ENCODE peak calls at places on chromosomes 7 and 10, in five cellular contexts. One of them, this sample, is unnamed.

GRCh38 chr10:84191106-84191505 is 3.2 kb upstream of the CDHR1 start:
- DNase-seq in C1 segment of cervical spinal cord: no peak
- DNase-seq in GF-D8: no peak
- DNase-seq in mesothelial cell of epicardium: no peak
- DNase-seq in activated naive CD8-positive, alpha-beta T cell treated with anti-CD3 and anti-CD28 coated beads for 36 hours: no peak
- DNase-seq in this sample: no peak

GRCh38 chr7:44380831-44381493 is 55.6 kb upstream of the CAMK2B start:
- DNase-seq in mesothelial cell of epicardium: no peak
- DNase-seq in activated naive CD8-positive, alpha-beta T cell treated with anti-CD3 and anti-CD28 coated beads for 36 hours: no peak
- DNase-seq in GF-D8: no peak
- DNase-seq in C1 segment of cervical spinal cord: no peak
- DNase-seq in this sample: no peak

GRCh38 chr10:101826852-101827434 is 8.7 kb upstream of the OGA start:
- DNase-seq in mesothelial cell of epicardium: no peak
- DNase-seq in GF-D8: no peak
- DNase-seq in C1 segment of cervical spinal cord: no peak
- DNase-seq in activated naive CD8-positive, alpha-beta T cell treated with anti-CD3 and anti-CD28 coated beads for 36 hours: no peak
- DNase-seq in this sample: no peak

GRCh38 chr7:114976666-114977065 is 54.8 kb downstream of the MDFIC start:
- DNase-seq in C1 segment of cervical spinal cord: no peak
- DNase-seq in GF-D8: no peak
- DNase-seq in activated naive CD8-positive, alpha-beta T cell treated with anti-CD3 and anti-CD28 coated beads for 36 hours: no peak
- DNase-seq in mesothelial cell of epicardium: no peak
- DNase-seq in this sample: no peak

GRCh38 chr7:2521952-2522591 is 2.5 kb downstream of the LFNG start:
- DNase-seq in C1 segment of cervical spinal cord: no peak
- DNase-seq in mesothelial cell of epicardium: no peak
- DNase-seq in GF-D8: peak; percentile 73
- DNase-seq in activated naive CD8-positive, alpha-beta T cell treated with anti-CD3 and anti-CD28 coated beads for 36 hours: peak; percentile 81
- DNase-seq in this sample: no peak

GRCh38 chr7:70574970-70575799 is 556.8 kb upstream of the GALNT17 start:
- DNase-seq in activated naive CD8-positive, alpha-beta T cell treated with anti-CD3 and anti-CD28 coated beads for 36 hours: no peak
- DNase-seq in C1 segment of cervical spinal cord: no peak
- DNase-seq in mesothelial cell of epicardium: no peak
- DNase-seq in GF-D8: no peak
- DNase-seq in this sample: peak; percentile 18

GRCh38 chr7:44958645-44959344 is 20.0 kb downstream of the MYO1G start:
- DNase-seq in GF-D8: no peak
- DNase-seq in activated naive CD8-positive, alpha-beta T cell treated with anti-CD3 and anti-CD28 coated beads for 36 hours: no peak
- DNase-seq in C1 segment of cervical spinal cord: no peak
- DNase-seq in mesothelial cell of epicardium: no peak
- DNase-seq in this sample: no peak

GRCh38 chr7:52413051-52413450 is 622.4 kb upstream of the POM121L12 start:
- DNase-seq in activated naive CD8-positive, alpha-beta T cell treated with anti-CD3 and anti-CD28 coated beads for 36 hours: no peak
- DNase-seq in GF-D8: no peak
- DNase-seq in mesothelial cell of epicardium: no peak
- DNase-seq in C1 segment of cervical spinal cord: no peak
- DNase-seq in this sample: no peak

GRCh38 chr10:47041401-47042198 is 130.4 kb downstream of the PTPN20 start:
- DNase-seq in C1 segment of cervical spinal cord: no peak
- DNase-seq in activated naive CD8-positive, alpha-beta T cell treated with anti-CD3 and anti-CD28 coated beads for 36 hours: no peak
- DNase-seq in GF-D8: no peak
- DNase-seq in mesothelial cell of epicardium: no peak
- DNase-seq in this sample: no peak

GRCh38 chr10:103057980-103058568 is 135.0 kb downstream of the NT5C2 start:
- DNase-seq in mesothelial cell of epicardium: no peak
- DNase-seq in GF-D8: no peak
- DNase-seq in C1 segment of cervical spinal cord: no peak
- DNase-seq in activated naive CD8-positive, alpha-beta T cell treated with anti-CD3 and anti-CD28 coated beads for 36 hours: no peak
- DNase-seq in this sample: no peak

GRCh38 chr10:25974897-25975459 is 40.9 kb downstream of the MYO3A start:
- DNase-seq in GF-D8: no peak
- DNase-seq in C1 segment of cervical spinal cord: no peak
- DNase-seq in activated naive CD8-positive, alpha-beta T cell treated with anti-CD3 and anti-CD28 coated beads for 36 hours: no peak
- DNase-seq in mesothelial cell of epicardium: no peak
- DNase-seq in this sample: no peak

GRCh38 chr7:148026713-148027112 is 563.9 kb upstream of the C7orf33 start:
- DNase-seq in mesothelial cell of epicardium: no peak
- DNase-seq in GF-D8: no peak
- DNase-seq in C1 segment of cervical spinal cord: no peak
- DNase-seq in activated naive CD8-positive, alpha-beta T cell treated with anti-CD3 and anti-CD28 coated beads for 36 hours: no peak
- DNase-seq in this sample: no peak

GRCh38 chr7:77989981-77990566 is 191.5 kb downstream of the PHTF2 start:
- DNase-seq in GF-D8: peak; percentile 36
- DNase-seq in activated naive CD8-positive, alpha-beta T cell treated with anti-CD3 and anti-CD28 coated beads for 36 hours: no peak
- DNase-seq in C1 segment of cervical spinal cord: no peak
- DNase-seq in mesothelial cell of epicardium: no peak
- DNase-seq in this sample: no peak

GRCh38 chr10:125060851-125061556 is 99.4 kb downstream of the CTBP2 start:
- DNase-seq in mesothelial cell of epicardium: peak; percentile 78
- DNase-seq in GF-D8: peak; percentile 27
- DNase-seq in C1 segment of cervical spinal cord: no peak
- DNase-seq in activated naive CD8-positive, alpha-beta T cell treated with anti-CD3 and anti-CD28 coated beads for 36 hours: peak; percentile 53
- DNase-seq in this sample: peak; percentile 69

GRCh38 chr10:24952701-24953349 is 419 bp upstream of the PRTFDC1 start:
- DNase-seq in mesothelial cell of epicardium: peak; percentile 76
- DNase-seq in activated naive CD8-positive, alpha-beta T cell treated with anti-CD3 and anti-CD28 coated beads for 36 hours: peak; percentile 65
- DNase-seq in GF-D8: no peak
- DNase-seq in C1 segment of cervical spinal cord: no peak
- DNase-seq in this sample: peak; percentile 49

GRCh38 chr10:132904814-132905649 is 37.3 kb downstream of the CFAP46 start:
- DNase-seq in activated naive CD8-positive, alpha-beta T cell treated with anti-CD3 and anti-CD28 coated beads for 36 hours: peak; percentile 64
- DNase-seq in GF-D8: no peak
- DNase-seq in C1 segment of cervical spinal cord: no peak
- DNase-seq in mesothelial cell of epicardium: no peak
- DNase-seq in this sample: no peak

GRCh38 chr7:95867309-95867708 is 95.0 kb downstream of the DYNC1I1 start:
- DNase-seq in C1 segment of cervical spinal cord: no peak
- DNase-seq in mesothelial cell of epicardium: no peak
- DNase-seq in GF-D8: no peak
- DNase-seq in activated naive CD8-positive, alpha-beta T cell treated with anti-CD3 and anti-CD28 coated beads for 36 hours: no peak
- DNase-seq in this sample: no peak

GRCh38 chr10:133457100-133457841 is 3.5 kb downstream of the SCART1 start:
- DNase-seq in activated naive CD8-positive, alpha-beta T cell treated with anti-CD3 and anti-CD28 coated beads for 36 hours: no peak
- DNase-seq in C1 segment of cervical spinal cord: no peak
- DNase-seq in mesothelial cell of epicardium: peak; percentile 29
- DNase-seq in GF-D8: no peak
- DNase-seq in this sample: no peak

GRCh38 chr10:74437822-74438221 is 286.8 kb downstream of the ADK start:
- DNase-seq in GF-D8: no peak
- DNase-seq in activated naive CD8-positive, alpha-beta T cell treated with anti-CD3 and anti-CD28 coated beads for 36 hours: no peak
- DNase-seq in mesothelial cell of epicardium: no peak
- DNase-seq in C1 segment of cervical spinal cord: no peak
- DNase-seq in this sample: no peak

GRCh38 chr7:55152490-55152889 is 133.7 kb downstream of the EGFR start:
- DNase-seq in activated naive CD8-positive, alpha-beta T cell treated with anti-CD3 and anti-CD28 coated beads for 36 hours: no peak
- DNase-seq in GF-D8: no peak
- DNase-seq in C1 segment of cervical spinal cord: no peak
- DNase-seq in mesothelial cell of epicardium: no peak
- DNase-seq in this sample: no peak

GRCh38 chr7:30997316-30997715 is 33.6 kb downstream of the GHRHR start:
- DNase-seq in GF-D8: no peak
- DNase-seq in C1 segment of cervical spinal cord: no peak
- DNase-seq in activated naive CD8-positive, alpha-beta T cell treated with anti-CD3 and anti-CD28 coated beads for 36 hours: no peak
- DNase-seq in mesothelial cell of epicardium: no peak
- DNase-seq in this sample: no peak

GRCh38 chr10:42960491-42961155 is 116.2 kb upstream of the RET start:
- DNase-seq in C1 segment of cervical spinal cord: no peak
- DNase-seq in activated naive CD8-positive, alpha-beta T cell treated with anti-CD3 and anti-CD28 coated beads for 36 hours: no peak
- DNase-seq in GF-D8: no peak
- DNase-seq in mesothelial cell of epicardium: peak; percentile 33
- DNase-seq in this sample: no peak

GRCh38 chr7:44378744-44379143 is 53.4 kb upstream of the CAMK2B start:
- DNase-seq in mesothelial cell of epicardium: no peak
- DNase-seq in GF-D8: no peak
- DNase-seq in activated naive CD8-positive, alpha-beta T cell treated with anti-CD3 and anti-CD28 coated beads for 36 hours: no peak
- DNase-seq in C1 segment of cervical spinal cord: no peak
- DNase-seq in this sample: no peak

GRCh38 chr10:110508806-110509544 is 11.3 kb downstream of the DUSP5 start:
- DNase-seq in mesothelial cell of epicardium: no peak
- DNase-seq in C1 segment of cervical spinal cord: no peak
- DNase-seq in activated naive CD8-positive, alpha-beta T cell treated with anti-CD3 and anti-CD28 coated beads for 36 hours: no peak
- DNase-seq in GF-D8: no peak
- DNase-seq in this sample: no peak

GRCh38 chr7:23956769-23957556 is 246.9 kb downstream of the STK31 start:
- DNase-seq in GF-D8: no peak
- DNase-seq in C1 segment of cervical spinal cord: no peak
- DNase-seq in activated naive CD8-positive, alpha-beta T cell treated with anti-CD3 and anti-CD28 coated beads for 36 hours: no peak
- DNase-seq in mesothelial cell of epicardium: no peak
- DNase-seq in this sample: no peak

GRCh38 chr10:48444861-48445841 is 138.7 kb downstream of the MAPK8 start:
- DNase-seq in activated naive CD8-positive, alpha-beta T cell treated with anti-CD3 and anti-CD28 coated beads for 36 hours: no peak
- DNase-seq in mesothelial cell of epicardium: no peak
- DNase-seq in C1 segment of cervical spinal cord: no peak
- DNase-seq in GF-D8: no peak
- DNase-seq in this sample: no peak

GRCh38 chr7:79453558-79454324 is at the start of gene MAGI2:
- DNase-seq in GF-D8: no peak
- DNase-seq in mesothelial cell of epicardium: peak; percentile 82
- DNase-seq in C1 segment of cervical spinal cord: peak; percentile 79
- DNase-seq in activated naive CD8-positive, alpha-beta T cell treated with anti-CD3 and anti-CD28 coated beads for 36 hours: peak; percentile 25
- DNase-seq in this sample: peak; percentile 79

GRCh38 chr7:3000566-3000965 is 43.1 kb downstream of the CARD11 start:
- DNase-seq in C1 segment of cervical spinal cord: no peak
- DNase-seq in mesothelial cell of epicardium: no peak
- DNase-seq in GF-D8: no peak
- DNase-seq in activated naive CD8-positive, alpha-beta T cell treated with anti-CD3 and anti-CD28 coated beads for 36 hours: no peak
- DNase-seq in this sample: no peak

GRCh38 chr7:3039787-3040186 is 3.9 kb downstream of the CARD11 start:
- DNase-seq in mesothelial cell of epicardium: no peak
- DNase-seq in activated naive CD8-positive, alpha-beta T cell treated with anti-CD3 and anti-CD28 coated beads for 36 hours: no peak
- DNase-seq in GF-D8: no peak
- DNase-seq in C1 segment of cervical spinal cord: no peak
- DNase-seq in this sample: no peak

GRCh38 chr10:14573666-14574261 is 200.9 kb downstream of the FAM107B start:
- DNase-seq in C1 segment of cervical spinal cord: no peak
- DNase-seq in activated naive CD8-positive, alpha-beta T cell treated with anti-CD3 and anti-CD28 coated beads for 36 hours: no peak
- DNase-seq in GF-D8: no peak
- DNase-seq in mesothelial cell of epicardium: no peak
- DNase-seq in this sample: no peak

GRCh38 chr10:35636942-35637341 is 5.2 kb downstream of the FZD8 start:
- DNase-seq in GF-D8: no peak
- DNase-seq in mesothelial cell of epicardium: no peak
- DNase-seq in C1 segment of cervical spinal cord: no peak
- DNase-seq in activated naive CD8-positive, alpha-beta T cell treated with anti-CD3 and anti-CD28 coated beads for 36 hours: no peak
- DNase-seq in this sample: no peak

GRCh38 chr7:46515844-46516590 is 594.9 kb upstream of the IGFBP3 start:
- DNase-seq in mesothelial cell of epicardium: no peak
- DNase-seq in GF-D8: no peak
- DNase-seq in C1 segment of cervical spinal cord: no peak
- DNase-seq in activated naive CD8-positive, alpha-beta T cell treated with anti-CD3 and anti-CD28 coated beads for 36 hours: no peak
- DNase-seq in this sample: no peak

This sample was measured in substantia nigra.